ENCODE peak calls at places on chromosomes 2 and 18, in ten cellular contexts. R is ELR, N is activated T-cell treated with anti-CD3 and anti-CD28 coated beads for 1 hour, X is cardiac fibroblast, S is A549, T is brain microvascular endothelial cell, K is OCI-LY7, U is HFFc6, H is GM23248, J is psoas muscle. Y is an unnamed sample.
A peak's percentile ranks its signal among the peaks of the same experiment; 100 is the strongest.

GRCh38 chr2:11508279-11508678 is 25.6 kb upstream of the GREB1 start:
- DNase-seq in T (no peak), R (no peak), U (no peak), H (no peak), S (no peak), J (no peak), X (no peak), K (no peak), N (no peak), Y (no peak)

GRCh38 chr2:64276417-64277095 is 132.3 kb upstream of the PELI1 start:
- DNase-seq in K (no peak), S (no peak), N (no peak), U (no peak), H (peak; percentile 25), T (no peak), R (peak; percentile 63), X (no peak), J (no peak), Y (no peak)

GRCh38 chr2:9153589-9153988 is 53.0 kb upstream of the ASAP2 start:
- DNase-seq in K (no peak), S (no peak), N (no peak), X (peak; percentile 29), R (no peak), U (no peak), H (peak; percentile 54), J (no peak), T (no peak), Y (no peak)

GRCh38 chr2:158716091-158716815 is 78.9 kb upstream of the DAPL1 start:
- DNase-seq in U (no peak), J (no peak), N (no peak), T (no peak), S (no peak), H (no peak), K (no peak), X (peak; percentile 41), R (no peak), Y (no peak)

GRCh38 chr2:177264209-177264538 is 353 bp downstream of the NFE2L2 start:
- DNase-seq in J (no peak), N (no peak), H (peak; percentile 78), R (peak; percentile 56), K (no peak), S (no peak), T (no peak), X (no peak), U (no peak), Y (peak; percentile 44)

GRCh38 chr2:85938456-85938855 is 49.7 kb upstream of the ST3GAL5 start:
- DNase-seq in U (no peak), S (no peak), T (no peak), K (no peak), J (no peak), N (no peak), X (no peak), R (no peak), H (no peak), Y (no peak)

GRCh38 chr2:112607680-112608438 is 23.4 kb downstream of the CHCHD5 start:
- DNase-seq in U (no peak), S (no peak), T (no peak), H (no peak), K (no peak), R (no peak), N (no peak), X (no peak), J (no peak), Y (no peak)

GRCh38 chr18:51149605-51150429 is 47.7 kb downstream of the MEX3C start:
- DNase-seq in N (no peak), R (peak; percentile 54), X (peak; percentile 53), H (peak; percentile 83), K (no peak), U (peak; percentile 58), J (no peak), S (no peak), T (peak; percentile 86), Y (no peak)

GRCh38 chr2:68319397-68320117 is at the start of gene CNRIP1:
- DNase-seq in J (peak; percentile 82), N (no peak), T (peak; percentile 53), K (no peak), H (peak; percentile 88), S (peak; percentile 18), X (peak; percentile 85), U (peak; percentile 74), R (peak; percentile 91), Y (peak; percentile 46)

GRCh38 chr2:209577376-209578357 is 153.8 kb downstream of the MAP2 start:
- DNase-seq in J (no peak), H (peak; percentile 59), S (no peak), U (peak; percentile 13), X (peak; percentile 43), K (peak; percentile 23), N (no peak), T (no peak), R (peak; percentile 54), Y (no peak)

GRCh38 chr18:79852561-79853302 is 55.0 kb downstream of the KCNG2 start:
- DNase-seq in H (no peak), S (no peak), X (no peak), N (no peak), K (no peak), R (no peak), J (no peak), T (no peak), U (no peak), Y (no peak)

GRCh38 chr2:112230371-112230770 is 24.5 kb downstream of the ZC3H8 start:
- DNase-seq in J (no peak), H (no peak), X (no peak), U (no peak), K (no peak), R (no peak), T (no peak), N (no peak), S (no peak), Y (no peak)

GRCh38 chr18:41162781-41163180 is 792.3 kb upstream of the PIK3C3 start:
- DNase-seq in S (no peak), K (no peak), U (no peak), J (no peak), X (peak; percentile 1), R (no peak), T (no peak), N (no peak), H (no peak), Y (no peak)

GRCh38 chr2:137302957-137303356 is 537.6 kb downstream of the THSD7B start:
- DNase-seq in J (no peak), X (no peak), N (no peak), U (no peak), R (no peak), T (no peak), K (no peak), H (no peak), S (no peak), Y (no peak)

GRCh38 chr2:225779829-225780228 is 380.3 kb downstream of the NYAP2 start:
- DNase-seq in J (no peak), R (no peak), N (no peak), S (no peak), T (no peak), H (peak; percentile 9), K (no peak), X (peak; percentile 48), U (no peak), Y (no peak)

GRCh38 chr2:161238559-161239415 is 69.4 kb upstream of the PSMD14 start:
- DNase-seq in H (peak; percentile 73), J (peak; percentile 75), U (no peak), R (peak; percentile 62), K (peak; percentile 35), N (peak; percentile 44), X (peak; percentile 62), T (no peak), S (peak; percentile 8), Y (peak; percentile 48)